ENCODE peak calls at places on chromosomes 6 and 20, in seven cellular contexts. K is choroid plexus epithelial cell; P is CD8-positive, alpha-beta T cell; E is vagina; F is HFFc6; T is NB4; W is neural progenitor cell. B is an unnamed sample.

GRCh38 chr6:88763160-88763559 is 200.3 kb downstream of the RNGTT start:
- DNase-seq in T (peak), W (no peak), P (no peak), E (no peak), F (no peak), K (no peak), B (no peak)

GRCh38 chr6:112054001-112054400 is at the start of gene CCN6:
- DNase-seq in P (no peak), W (no peak), K (no peak), F (no peak), T (no peak), E (no peak), B (no peak)

GRCh38 chr6:6694825-6695710 is 106.5 kb downstream of the LY86 start:
- DNase-seq in K (no peak), T (peak), F (no peak), P (no peak), E (no peak), W (no peak), B (no peak)

GRCh38 chr6:91480397-91480796 is 893.5 kb upstream of the MAP3K7 start:
- DNase-seq in F (no peak), P (no peak), W (no peak), E (no peak), T (no peak), K (no peak), B (no peak)

GRCh38 chr6:56555438-56555872 is 87.2 kb downstream of the DST start:
- DNase-seq in W (peak), F (no peak), E (no peak), T (no peak), K (peak), P (no peak), B (no peak)

GRCh38 chr20:51507357-51508036 is 35.0 kb downstream of the NFATC2 start:
- DNase-seq in K (peak), W (no peak), T (no peak), F (no peak), P (no peak), E (no peak), B (no peak)

GRCh38 chr6:37868447-37868825 is 48.9 kb downstream of the ZFAND3 start:
- DNase-seq in P (no peak), W (no peak), T (no peak), K (peak), F (peak), E (no peak), B (no peak)

GRCh38 chr6:20242397-20242796 is 30.1 kb upstream of the MBOAT1 start:
- DNase-seq in P (no peak), W (no peak), T (no peak), F (no peak), K (no peak), E (no peak), B (no peak)

GRCh38 chr20:47231382-47232042 is 125.0 kb downstream of the ZMYND8 start:
- DNase-seq in K (peak), E (no peak), W (no peak), P (no peak), F (peak), T (no peak), B (no peak)

GRCh38 chr6:31402324-31403282 is 792 bp upstream of the MICA start:
- DNase-seq in T (no peak), K (peak), W (no peak), P (no peak), E (no peak), F (no peak), B (no peak)

GRCh38 chr6:72826744-72827438 is 205.0 kb downstream of the KCNQ5 start:
- DNase-seq in T (no peak), F (peak), E (no peak), K (peak), W (no peak), P (no peak), B (no peak)

GRCh38 chr20:13295637-13296036 is 74.6 kb downstream of the ISM1 start:
- DNase-seq in E (no peak), T (no peak), F (no peak), W (no peak), K (no peak), P (no peak), B (no peak)

GRCh38 chr6:45310118-45310788 is 17.9 kb upstream of the RUNX2 start:
- DNase-seq in T (peak), W (no peak), P (peak), K (no peak), F (no peak), E (no peak), B (no peak)

GRCh38 chr6:169868458-169868857 is 117.0 kb downstream of the ERMARD start:
- DNase-seq in E (peak), P (peak), W (no peak), F (no peak), K (peak), T (peak), B (no peak)

GRCh38 chr6:47653706-47654105 is 44.7 kb upstream of the ADGRF4 start:
- DNase-seq in W (no peak), E (no peak), T (no peak), K (no peak), P (no peak), F (no peak), B (no peak)

GRCh38 chr20:921020-921419 is 4.9 kb upstream of the ANGPT4 start:
- DNase-seq in T (no peak), W (no peak), P (no peak), K (no peak), F (no peak), E (no peak), B (no peak)

GRCh38 chr6:5590187-5590586 is 328.9 kb downstream of the FARS2 start:
- DNase-seq in P (no peak), E (no peak), K (no peak), F (no peak), W (no peak), T (no peak), B (no peak)

GRCh38 chr6:130994319-130995097 is 68.5 kb downstream of the EPB41L2 start:
- DNase-seq in E (no peak), W (no peak), T (no peak), F (no peak), P (no peak), K (no peak), B (no peak)

GRCh38 chr6:137715589-137716045 is 151.4 kb upstream of the TNFAIP3 start:
- DNase-seq in W (no peak), P (no peak), T (peak), F (peak), E (no peak), K (no peak), B (no peak)

GRCh38 chr6:158818580-158819212 is 472 bp downstream of the EZR start:
- DNase-seq in W (peak), K (peak), F (peak), P (peak), T (peak), E (no peak), B (peak)

GRCh38 chr20:20571068-20571780 is 141.2 kb downstream of the RALGAPA2 start:
- DNase-seq in K (no peak), P (no peak), E (no peak), F (no peak), T (no peak), W (no peak), B (no peak)
- TF ChIP-seq CTCF in K (no peak), P (no peak), E (no peak), F (no peak), T (no peak), W (no peak), B (no peak)

GRCh38 chr6:16511048-16511660 is 250.1 kb downstream of the ATXN1 start:
- DNase-seq in K (peak), F (peak), P (no peak), E (no peak), T (peak), W (peak), B (no peak)
- TF ChIP-seq CTCF in K (peak), F (peak), P (peak), E (peak), T (peak), W (peak), B (peak)

GRCh38 chr20:36465109-36466080 is 75.9 kb upstream of the MYL9 start:
- DNase-seq in W (peak), P (no peak), F (peak), K (peak), T (peak), E (no peak), B (no peak)
- TF ChIP-seq CTCF in W (no peak), P (no peak), F (peak), K (no peak), T (no peak), E (no peak), B (no peak)

GRCh38 chr6:128517124-128517523 is 3.3 kb downstream of the PTPRK start:
- DNase-seq in W (no peak), T (no peak), E (no peak), K (no peak), P (no peak), F (no peak), B (no peak)

GRCh38 chr6:128513878-128514277 is 6.5 kb downstream of the PTPRK start:
- DNase-seq in W (no peak), T (no peak), E (no peak), P (no peak), K (no peak), F (no peak), B (no peak)

GRCh38 chr6:128515550-128516513 is 4.6 kb downstream of the PTPRK start:
- DNase-seq in F (no peak), W (no peak), E (no peak), T (no peak), K (peak), P (no peak), B (no peak)

GRCh38 chr6:128518531-128519131 is 1.8 kb downstream of the PTPRK start:
- DNase-seq in T (no peak), W (no peak), F (no peak), K (no peak), E (no peak), P (no peak), B (no peak)

DNA sequence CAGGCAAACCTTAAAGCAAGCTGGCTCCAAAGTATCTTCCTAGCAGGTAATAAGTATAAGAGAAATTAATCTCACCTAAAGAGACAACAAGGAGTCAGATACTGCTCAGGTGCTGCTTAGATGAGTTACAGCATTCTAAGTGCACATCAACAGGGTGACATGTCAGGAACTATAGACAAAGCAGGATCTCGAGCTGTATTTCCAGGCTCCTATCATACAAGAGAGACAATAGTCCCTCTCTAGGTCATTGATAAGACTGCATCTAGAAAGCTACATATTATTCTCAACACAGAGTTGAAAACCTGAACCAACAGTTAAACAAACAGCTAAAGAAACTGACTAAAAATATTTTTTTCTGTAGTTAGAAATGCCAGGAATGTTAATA is 3.9 kb downstream of the PTPRK start:
- DNase-seq in E (no peak), W (peak), T (no peak), P (no peak), K (peak), F (peak), B (no peak)
- TF ChIP-seq CTCF in E (no peak), W (peak), T (no peak), P (peak), K (peak), F (peak), B (peak)

GRCh38 chr20:33669224-33669623 is 2.5 kb downstream of the ACTL10 start:
- DNase-seq in P (no peak), F (no peak), T (no peak), W (no peak), E (no peak), K (no peak), B (no peak)

GRCh38 chr20:33666293-33667244 is at the start of gene ACTL10:
- DNase-seq in P (peak), F (peak), K (peak), W (peak), E (no peak), T (peak), B (peak)

GRCh38 chr20:33667245-33668086 is 723 bp downstream of the ACTL10 start:
- DNase-seq in W (no peak), P (peak), F (peak), E (no peak), K (peak), T (peak), B (peak)

GRCh38 chr20:33668791-33669155 is 2.0 kb downstream of the ACTL10 start:
- DNase-seq in F (no peak), P (no peak), T (no peak), K (no peak), W (no peak), E (no peak), B (no peak)

GRCh38 chr20:33668087-33668790 is 1.5 kb downstream of the ACTL10 start:
- DNase-seq in W (peak), P (no peak), F (no peak), T (no peak), K (no peak), E (no peak), B (peak)
- TF ChIP-seq CTCF in W (peak), P (no peak), F (peak), T (peak), K (peak), E (peak), B (no peak)

GRCh38 chr20:37758332-37758731 is 64.5 kb downstream of the CTNNBL1 start:
- DNase-seq in F (no peak), T (peak), E (no peak), K (no peak), P (no peak), W (peak), B (no peak)
- TF ChIP-seq CTCF in F (peak), T (no peak), E (no peak), K (peak), P (no peak), W (peak), B (no peak)

GRCh38 chr20:46057856-46058655 is 29.0 kb downstream of the SLC12A5 start:
- DNase-seq in T (peak), W (peak), P (no peak), F (peak), E (peak), K (peak), B (peak)
- TF ChIP-seq CTCF in T (peak), W (peak), P (no peak), F (peak), E (no peak), K (peak), B (peak)